ENCODE peak calls at places on chromosomes 3 and 15, in five cellular contexts. One of them, this sample, is unnamed.

GRCh38 chr3:187765342-187765741 is 20.1 kb upstream of the BCL6 start:
- DNase-seq in ovary: no peak
- DNase-seq in astrocyte of the spinal cord: peak
- DNase-seq in upper lobe of right lung: no peak
- DNase-seq in bronchial epithelial cell: peak
- DNase-seq in this sample: peak

GRCh38 chr3:142993958-142994442 is 7.4 kb upstream of the U2SURP start:
- DNase-seq in bronchial epithelial cell: peak
- DNase-seq in upper lobe of right lung: no peak
- DNase-seq in astrocyte of the spinal cord: peak
- DNase-seq in ovary: peak
- DNase-seq in this sample: peak

GRCh38 chr15:100187677-100188076 is 154.1 kb downstream of the ADAMTS17 start:
- DNase-seq in astrocyte of the spinal cord: no peak
- DNase-seq in bronchial epithelial cell: no peak
- DNase-seq in upper lobe of right lung: no peak
- DNase-seq in ovary: no peak
- DNase-seq in this sample: no peak

GRCh38 chr15:75170711-75171341 is 30.9 kb upstream of the C15orf39 start:
- DNase-seq in upper lobe of right lung: peak
- DNase-seq in astrocyte of the spinal cord: no peak
- DNase-seq in bronchial epithelial cell: peak
- DNase-seq in ovary: no peak
- DNase-seq in this sample: peak

GRCh38 chr3:146093928-146094327 is 67.1 kb downstream of the PLOD2 start:
- DNase-seq in upper lobe of right lung: no peak
- DNase-seq in astrocyte of the spinal cord: no peak
- DNase-seq in bronchial epithelial cell: no peak
- DNase-seq in ovary: no peak
- DNase-seq in this sample: peak

GRCh38 chr3:188646592-188646991 is 492.6 kb downstream of the LPP start:
- DNase-seq in upper lobe of right lung: no peak
- DNase-seq in astrocyte of the spinal cord: peak
- DNase-seq in bronchial epithelial cell: no peak
- DNase-seq in ovary: no peak
- DNase-seq in this sample: no peak

GRCh38 chr3:18809640-18810305 is 338.5 kb upstream of the KCNH8 start:
- DNase-seq in upper lobe of right lung: no peak
- DNase-seq in astrocyte of the spinal cord: no peak
- DNase-seq in ovary: no peak
- DNase-seq in bronchial epithelial cell: peak
- DNase-seq in this sample: no peak

GRCh38 chr3:185631508-185632206 is 45.6 kb downstream of the SENP2 start:
- DNase-seq in bronchial epithelial cell: no peak
- DNase-seq in upper lobe of right lung: no peak
- DNase-seq in astrocyte of the spinal cord: no peak
- DNase-seq in ovary: no peak
- DNase-seq in this sample: no peak

GRCh38 chr15:78195735-78196201 is 38.6 kb downstream of the ACSBG1 start:
- DNase-seq in upper lobe of right lung: peak
- DNase-seq in ovary: no peak
- DNase-seq in bronchial epithelial cell: peak
- DNase-seq in astrocyte of the spinal cord: no peak
- DNase-seq in this sample: no peak

GRCh38 chr3:143674100-143674968 is 173.9 kb downstream of the SLC9A9 start:
- DNase-seq in astrocyte of the spinal cord: peak
- DNase-seq in upper lobe of right lung: peak
- DNase-seq in ovary: peak
- DNase-seq in bronchial epithelial cell: peak
- DNase-seq in this sample: peak

GRCh38 chr3:156677536-156677935 is 3.1 kb downstream of the TIPARP start:
- DNase-seq in bronchial epithelial cell: no peak
- DNase-seq in ovary: no peak
- DNase-seq in astrocyte of the spinal cord: peak
- DNase-seq in upper lobe of right lung: no peak
- DNase-seq in this sample: peak

GRCh38 chr3:108569336-108569735 is 19.9 kb downstream of the CIP2A start:
- DNase-seq in astrocyte of the spinal cord: no peak
- DNase-seq in upper lobe of right lung: no peak
- DNase-seq in bronchial epithelial cell: no peak
- DNase-seq in ovary: no peak
- DNase-seq in this sample: no peak

GRCh38 chr15:38528279-38528678 is 36.3 kb downstream of the RASGRP1 start:
- DNase-seq in upper lobe of right lung: no peak
- DNase-seq in bronchial epithelial cell: peak
- DNase-seq in ovary: no peak
- DNase-seq in astrocyte of the spinal cord: peak
- DNase-seq in this sample: peak

GRCh38 chr3:160869825-160870224 is 113.8 kb downstream of the PPM1L start:
- DNase-seq in astrocyte of the spinal cord: no peak
- DNase-seq in upper lobe of right lung: no peak
- DNase-seq in ovary: no peak
- DNase-seq in bronchial epithelial cell: peak
- DNase-seq in this sample: no peak

GRCh38 chr3:148459931-148460513 is 237.7 kb upstream of the AGTR1 start:
- DNase-seq in astrocyte of the spinal cord: peak
- DNase-seq in upper lobe of right lung: no peak
- DNase-seq in ovary: no peak
- DNase-seq in bronchial epithelial cell: no peak
- DNase-seq in this sample: peak

GRCh38 chr3:146125946-146126345 is 35.0 kb downstream of the PLOD2 start:
- DNase-seq in astrocyte of the spinal cord: peak
- DNase-seq in bronchial epithelial cell: peak
- DNase-seq in upper lobe of right lung: no peak
- DNase-seq in ovary: no peak
- DNase-seq in this sample: peak

GRCh38 chr3:58047806-58048205 is 39.6 kb downstream of the FLNB start:
- DNase-seq in upper lobe of right lung: no peak
- DNase-seq in ovary: no peak
- DNase-seq in bronchial epithelial cell: no peak
- DNase-seq in astrocyte of the spinal cord: peak
- DNase-seq in this sample: peak

GRCh38 chr15:51229907-51230328 is 108.5 kb downstream of the CYP19A1 start:
- DNase-seq in ovary: no peak
- DNase-seq in bronchial epithelial cell: peak
- DNase-seq in astrocyte of the spinal cord: peak
- DNase-seq in upper lobe of right lung: no peak
- DNase-seq in this sample: peak

GRCh38 chr3:49295489-49296058 is 18.5 kb upstream of the C3orf62 start:
- DNase-seq in astrocyte of the spinal cord: peak
- DNase-seq in upper lobe of right lung: no peak
- DNase-seq in ovary: peak
- DNase-seq in bronchial epithelial cell: no peak
- DNase-seq in this sample: peak

GRCh38 chr3:197501879-197502620 is 53.7 kb downstream of the BDH1 start:
- DNase-seq in bronchial epithelial cell: peak
- DNase-seq in astrocyte of the spinal cord: peak
- DNase-seq in upper lobe of right lung: peak
- DNase-seq in ovary: no peak
- DNase-seq in this sample: peak

GRCh38 chr3:123766195-123767019 is 117.7 kb downstream of the MYLK start:
- DNase-seq in astrocyte of the spinal cord: no peak
- DNase-seq in ovary: no peak
- DNase-seq in upper lobe of right lung: no peak
- DNase-seq in bronchial epithelial cell: no peak
- DNase-seq in this sample: no peak

GRCh38 chr3:183449391-183449790 is 21.0 kb upstream of the MCF2L2 start:
- DNase-seq in ovary: no peak
- DNase-seq in bronchial epithelial cell: no peak
- DNase-seq in astrocyte of the spinal cord: peak
- DNase-seq in upper lobe of right lung: no peak
- DNase-seq in this sample: peak

GRCh38 chr3:135752851-135753250 is 212.7 kb upstream of the PPP2R3A start:
- DNase-seq in ovary: no peak
- DNase-seq in astrocyte of the spinal cord: no peak
- DNase-seq in bronchial epithelial cell: no peak
- DNase-seq in upper lobe of right lung: no peak
- DNase-seq in this sample: peak

GRCh38 chr3:109265300-109265699 is 51.0 kb downstream of the DPPA2 start:
- DNase-seq in bronchial epithelial cell: no peak
- DNase-seq in upper lobe of right lung: no peak
- DNase-seq in astrocyte of the spinal cord: peak
- DNase-seq in ovary: no peak
- DNase-seq in this sample: no peak

GRCh38 chr3:188749010-188749617 is 422.7 kb upstream of the TPRG1 start:
- DNase-seq in bronchial epithelial cell: peak
- DNase-seq in astrocyte of the spinal cord: no peak
- DNase-seq in upper lobe of right lung: no peak
- DNase-seq in ovary: no peak
- DNase-seq in this sample: no peak

GRCh38 chr3:141646760-141647561 is 91.1 kb upstream of the RNF7 start:
- DNase-seq in ovary: peak
- DNase-seq in astrocyte of the spinal cord: peak
- DNase-seq in bronchial epithelial cell: peak
- DNase-seq in upper lobe of right lung: no peak
- DNase-seq in this sample: peak

GRCh38 chr3:32842531-32842931 is 24.7 kb downstream of the TRIM71 start:
- DNase-seq in upper lobe of right lung: peak
- DNase-seq in bronchial epithelial cell: no peak
- DNase-seq in ovary: no peak
- DNase-seq in astrocyte of the spinal cord: no peak
- DNase-seq in this sample: no peak

GRCh38 chr3:156816091-156816793 is 9.9 kb upstream of the LEKR1 start:
- DNase-seq in astrocyte of the spinal cord: peak
- DNase-seq in ovary: peak
- DNase-seq in bronchial epithelial cell: no peak
- DNase-seq in upper lobe of right lung: peak
- DNase-seq in this sample: peak

GRCh38 chr3:177724020-177724638 is 526.8 kb upstream of the TBL1XR1 start:
- DNase-seq in upper lobe of right lung: peak
- DNase-seq in bronchial epithelial cell: no peak
- DNase-seq in ovary: peak
- DNase-seq in astrocyte of the spinal cord: no peak
- DNase-seq in this sample: peak

GRCh38 chr3:72738752-72739520 is 109.3 kb downstream of the SHQ1 start:
- DNase-seq in ovary: peak
- DNase-seq in bronchial epithelial cell: peak
- DNase-seq in upper lobe of right lung: peak
- DNase-seq in astrocyte of the spinal cord: no peak
- DNase-seq in this sample: no peak

GRCh38 chr3:49469037-49469875 is 811 bp upstream of the DAG1 start:
- DNase-seq in astrocyte of the spinal cord: peak
- DNase-seq in bronchial epithelial cell: peak
- DNase-seq in ovary: peak
- DNase-seq in upper lobe of right lung: peak
- DNase-seq in this sample: peak

GRCh38 chr3:11367116-11367781 is 95.1 kb downstream of the ATG7 start:
- DNase-seq in bronchial epithelial cell: peak
- DNase-seq in upper lobe of right lung: no peak
- DNase-seq in astrocyte of the spinal cord: peak
- DNase-seq in ovary: peak
- DNase-seq in this sample: peak

GRCh38 chr3:152280539-152280938 is 11.8 kb downstream of the MBNL1 start:
- DNase-seq in ovary: no peak
- DNase-seq in bronchial epithelial cell: no peak
- DNase-seq in astrocyte of the spinal cord: no peak
- DNase-seq in upper lobe of right lung: no peak
- DNase-seq in this sample: no peak
- H3K4me3 ChIP-seq in ovary: no peak
- H3K4me3 ChIP-seq in bronchial epithelial cell: no peak
- H3K4me3 ChIP-seq in astrocyte of the spinal cord: no peak
- H3K4me3 ChIP-seq in upper lobe of right lung: no peak
- H3K4me3 ChIP-seq in this sample: no peak

GRCh38 chr15:43346305-43346704 is 15.9 kb upstream of the LCMT2 start:
- DNase-seq in ovary: no peak
- DNase-seq in astrocyte of the spinal cord: no peak
- DNase-seq in bronchial epithelial cell: no peak
- DNase-seq in upper lobe of right lung: no peak
- DNase-seq in this sample: no peak
- TF ChIP-seq CTCF in ovary: no peak
- TF ChIP-seq CTCF in astrocyte of the spinal cord: no peak
- TF ChIP-seq CTCF in bronchial epithelial cell: no peak
- TF ChIP-seq CTCF in upper lobe of right lung: no peak
- TF ChIP-seq CTCF in this sample: no peak

GRCh38 chr3:13425692-13426091 is 5.6 kb upstream of the NUP210 start:
- DNase-seq in ovary: no peak
- DNase-seq in astrocyte of the spinal cord: no peak
- DNase-seq in upper lobe of right lung: no peak
- DNase-seq in bronchial epithelial cell: no peak
- DNase-seq in this sample: no peak
- H3K4me3 ChIP-seq in ovary: no peak
- H3K4me3 ChIP-seq in astrocyte of the spinal cord: no peak
- H3K4me3 ChIP-seq in upper lobe of right lung: no peak
- H3K4me3 ChIP-seq in bronchial epithelial cell: no peak
- H3K4me3 ChIP-seq in this sample: no peak

GRCh38 chr3:63911901-63912767 is at the start of gene SCAANT1:
- DNase-seq in bronchial epithelial cell: peak
- DNase-seq in ovary: peak
- DNase-seq in upper lobe of right lung: peak
- DNase-seq in astrocyte of the spinal cord: peak
- DNase-seq in this sample: peak
- TF ChIP-seq CTCF in bronchial epithelial cell: no peak
- TF ChIP-seq CTCF in ovary: peak
- TF ChIP-seq CTCF in upper lobe of right lung: no peak
- TF ChIP-seq CTCF in astrocyte of the spinal cord: no peak
- TF ChIP-seq CTCF in this sample: no peak

This sample was measured in fibroblast of the aortic adventitia.